ENCODE peak calls at places on chromosomes 5 and 9, in four cellular contexts. S is IMR-90, M is H1, R is GM12878. U is an unnamed sample.

GRCh38 chr9:87063883-87064282 is 116.6 kb upstream of the GAS1 start:
- DNase-seq in R (no peak), M (no peak), S (peak; percentile 64), U (no peak)

GRCh38 chr5:167770461-167770860 is 521.0 kb upstream of the WWC1 start:
- DNase-seq in R (no peak), S (peak; percentile 77), M (no peak), U (no peak)

GRCh38 chr9:91043041-91043740 is 241.6 kb downstream of the SYK start:
- DNase-seq in S (no peak), R (no peak), M (no peak), U (no peak)

GRCh38 chr5:163385276-163385675 is 52.1 kb upstream of the CCNG1 start:
- DNase-seq in R (no peak), M (no peak), S (no peak), U (no peak)

GRCh38 chr5:112492291-112492690 is 73.2 kb upstream of the EPB41L4A start:
- DNase-seq in S (peak; percentile 23), M (peak; percentile 27), R (peak; percentile 12), U (peak; percentile 35)

GRCh38 chr9:13845460-13845859 is 468.5 kb downstream of the NFIB start:
- DNase-seq in M (no peak), S (peak; percentile 57), R (no peak), U (no peak)

GRCh38 chr9:81535542-81536241 is 153.7 kb downstream of the TLE1 start:
- DNase-seq in M (no peak), S (peak; percentile 83), R (no peak), U (no peak)

GRCh38 chr5:107861565-107861964 is 190.8 kb upstream of the EFNA5 start:
- DNase-seq in M (no peak), S (no peak), R (no peak), U (no peak)

GRCh38 chr5:158013939-158014338 is 155.0 kb upstream of the CLINT1 start:
- DNase-seq in S (peak; percentile 12), R (no peak), M (no peak), U (no peak)

GRCh38 chr5:119319401-119319800 is 36.4 kb upstream of the TNFAIP8 start:
- DNase-seq in R (no peak), M (no peak), S (no peak), U (no peak)

GRCh38 chr5:139752506-139753350 is 42.9 kb upstream of the PSD2 start:
- DNase-seq in R (no peak), S (peak; percentile 73), M (no peak), U (peak; percentile 77)

GRCh38 chr9:3136999-3137675 is 293.2 kb upstream of the PUM3 start:
- DNase-seq in S (no peak), R (no peak), M (no peak), U (no peak)

GRCh38 chr5:1324719-1325190 is 20.1 kb downstream of the CLPTM1L start:
- DNase-seq in M (no peak), S (no peak), R (no peak), U (no peak)

GRCh38 chr9:113187935-113188595 is 33.0 kb downstream of the FKBP15 start:
- DNase-seq in M (no peak), S (peak; percentile 94), R (no peak), U (no peak)

DNA sequence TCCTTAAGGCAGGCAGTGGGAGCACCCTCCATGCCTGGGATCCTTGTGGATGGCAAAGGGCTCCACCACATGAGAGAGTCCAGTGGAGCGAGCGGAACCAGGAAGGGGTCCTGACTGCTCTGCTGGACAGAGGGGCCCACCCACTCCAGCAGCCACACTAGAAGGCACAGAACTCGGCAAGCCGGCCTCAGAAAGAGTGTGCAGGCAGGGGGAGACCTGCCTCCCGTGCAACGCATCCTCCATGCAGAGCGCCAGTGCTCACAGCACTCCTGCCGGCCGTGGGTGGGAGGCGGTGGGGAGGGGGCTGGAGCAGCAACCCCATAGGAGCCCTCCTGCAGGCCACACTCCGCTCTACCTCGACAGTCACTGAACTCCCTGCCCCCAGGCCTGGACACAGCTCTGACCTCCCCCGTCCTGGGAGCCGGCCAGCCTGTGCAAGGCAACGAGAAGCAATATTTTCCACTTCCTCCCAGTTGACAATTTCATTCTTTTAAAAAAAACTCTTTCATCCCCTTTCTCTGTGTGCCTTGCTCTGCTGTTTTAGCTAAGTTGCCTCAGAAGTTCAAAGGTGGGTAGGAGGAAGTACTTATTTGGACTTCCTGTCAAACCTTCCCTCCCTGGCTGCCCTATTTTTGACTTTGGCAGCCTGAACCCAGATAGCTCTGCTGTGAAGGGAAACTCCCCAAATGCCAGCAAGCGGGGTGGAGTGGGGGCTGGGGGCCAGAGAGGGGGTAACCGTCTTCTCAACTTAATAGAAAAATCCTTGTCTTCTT is 5.3 kb upstream of the LCP2 start:
- DNase-seq in S (no peak), R (peak; percentile 68), M (no peak), U (peak; percentile 69)
- TF ChIP-seq CHD1 in S (no peak), R (no peak), M (no peak), U (no peak)

GRCh38 chr5:3954189-3954588 is 358.6 kb downstream of the IRX1 start:
- DNase-seq in S (no peak), M (no peak), R (no peak), U (no peak)

GRCh38 chr5:3948838-3949237 is 353.2 kb downstream of the IRX1 start:
- DNase-seq in R (no peak), M (no peak), S (no peak), U (no peak)

GRCh38 chr5:3957658-3958057 is 362.0 kb downstream of the IRX1 start:
- DNase-seq in M (no peak), S (no peak), R (no peak), U (no peak)

GRCh38 chr5:3958389-3958788 is 362.8 kb downstream of the IRX1 start:
- DNase-seq in S (no peak), R (no peak), M (no peak), U (no peak)

GRCh38 chr5:3954633-3955032 is 359.0 kb downstream of the IRX1 start:
- DNase-seq in R (no peak), M (no peak), S (no peak), U (no peak)
- TF ChIP-seq CHD1 in R (no peak), M (no peak), S (no peak), U (no peak)

GRCh38 chr5:67672633-67673032 is 476.0 kb upstream of the CD180 start:
- DNase-seq in M (no peak), R (no peak), S (no peak), U (no peak)
- TF ChIP-seq CHD1 in M (no peak), R (no peak), S (no peak), U (no peak)

DNA sequence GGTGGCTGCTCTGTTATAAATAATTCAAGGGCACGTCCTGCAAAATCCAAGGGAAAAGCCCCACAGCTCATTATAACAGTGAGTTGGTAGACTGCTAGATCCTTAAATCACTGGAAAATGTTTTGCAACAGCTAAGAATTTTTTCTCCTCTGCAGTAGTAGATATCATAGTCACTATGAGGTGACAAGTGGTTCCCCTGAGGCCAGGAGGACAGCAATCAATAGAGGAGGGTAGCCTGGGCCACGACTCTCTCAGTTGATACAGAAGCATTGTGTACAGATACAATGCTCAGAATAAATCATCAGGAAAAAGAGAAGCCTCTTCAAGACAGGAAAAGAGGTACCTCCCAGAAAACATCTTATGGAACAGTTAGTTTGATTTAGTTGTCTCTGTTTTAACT is 926.4 kb downstream of the TLE4 start:
- DNase-seq in M (no peak), S (no peak), R (no peak), U (no peak)
- TF ChIP-seq CHD1 in M (no peak), S (no peak), R (no peak), U (no peak)

GRCh38 chr5:88820581-88820980 is 62.4 kb downstream of the MEF2C start:
- DNase-seq in S (no peak), M (no peak), R (no peak), U (no peak)
- TF ChIP-seq CHD1 in S (no peak), M (no peak), R (no peak), U (no peak)

GRCh38 chr5:28374492-28374934 is 1336.1 kb upstream of the CDH9 start:
- DNase-seq in M (no peak), S (no peak), R (no peak), U (no peak)
- TF ChIP-seq CHD1 in M (no peak), S (no peak), R (no peak), U (no peak)

GRCh38 chr9:133691659-133692363 is 46.3 kb downstream of the SARDH start:
- DNase-seq in M (no peak), R (no peak), S (peak; percentile 43), U (no peak)
- TF ChIP-seq CHD1 in M (no peak), R (no peak), S (no peak), U (no peak)

DNA sequence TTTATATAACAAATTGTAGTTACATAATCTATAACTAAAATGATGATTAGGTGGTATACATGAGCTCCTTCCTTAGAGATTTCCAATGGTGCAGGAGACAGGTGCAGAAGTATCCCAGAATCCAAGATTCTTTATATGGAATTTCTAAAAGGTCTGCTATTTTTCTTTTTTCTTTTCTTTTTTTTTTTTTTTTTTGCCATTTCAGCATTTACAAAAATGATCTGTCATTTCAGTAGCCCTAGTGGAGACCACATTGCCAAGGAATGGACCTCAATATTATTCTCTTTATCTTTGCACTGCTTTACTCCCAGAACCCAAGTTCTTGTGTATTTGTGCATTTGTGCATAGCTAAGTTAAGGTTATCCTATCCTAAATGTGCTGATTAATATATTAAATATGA is 61.7 kb downstream of the MRPS30 start:
- DNase-seq in M (no peak), S (no peak), R (no peak), U (no peak)
- TF ChIP-seq CHD1 in M (no peak), S (no peak), R (no peak), U (no peak)

DNA sequence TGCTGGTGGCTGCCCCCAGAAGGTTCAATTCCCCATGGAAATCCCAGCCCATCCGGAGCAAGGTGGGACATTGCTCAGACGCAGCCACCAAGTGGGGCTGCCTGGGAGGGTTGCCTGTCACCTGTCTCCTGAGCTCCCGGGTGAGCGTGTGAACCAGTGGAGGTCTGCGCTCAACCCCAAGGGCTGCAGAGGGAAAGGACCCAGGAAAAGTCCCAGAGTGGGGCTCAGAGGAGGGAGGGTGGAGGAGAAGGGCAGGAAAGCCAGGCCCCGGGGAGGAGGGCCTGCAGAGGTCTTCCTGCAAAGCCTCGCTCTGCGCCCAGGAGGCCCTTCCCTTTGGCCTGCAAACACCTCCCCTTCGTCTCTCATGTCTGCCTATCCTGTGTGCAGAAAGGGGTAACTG is 119.5 kb upstream of the SARDH start:
- DNase-seq in S (no peak), R (no peak), M (no peak), U (no peak)
- TF ChIP-seq CHD1 in S (no peak), R (no peak), M (no peak), U (no peak)